ENCODE peak calls at places on chromosomes 6 and 20, in seven cellular contexts. One of them, this sample, is unnamed.

GRCh38 chr6:131923356-131923755 is 27.8 kb downstream of the CCN2 start:
- DNase-seq in fibroblast of lung: peak; percentile 45
- DNase-seq in osteocyte: no peak
- DNase-seq in heart left ventricle: no peak
- DNase-seq in heart right ventricle: no peak
- DNase-seq in prostate gland: peak; percentile 30
- DNase-seq in HepG2: peak; percentile 80
- DNase-seq in this sample: peak; percentile 70

GRCh38 chr6:163416640-163417253 is 2.2 kb downstream of the QKI start:
- DNase-seq in HepG2: peak; percentile 88
- DNase-seq in heart left ventricle: no peak
- DNase-seq in fibroblast of lung: peak; percentile 86
- DNase-seq in osteocyte: no peak
- DNase-seq in heart right ventricle: no peak
- DNase-seq in prostate gland: peak; percentile 63
- DNase-seq in this sample: peak; percentile 71

GRCh38 chr6:144585217-144585814 is 300.2 kb downstream of the UTRN start:
- DNase-seq in osteocyte: no peak
- DNase-seq in fibroblast of lung: peak; percentile 32
- DNase-seq in HepG2: peak; percentile 40
- DNase-seq in prostate gland: no peak
- DNase-seq in heart left ventricle: no peak
- DNase-seq in heart right ventricle: no peak
- DNase-seq in this sample: no peak

GRCh38 chr20:64102647-64103354 is 4.6 kb downstream of the NPBWR2 start:
- DNase-seq in heart right ventricle: no peak
- DNase-seq in prostate gland: no peak
- DNase-seq in HepG2: no peak
- DNase-seq in heart left ventricle: peak; percentile 44
- DNase-seq in osteocyte: no peak
- DNase-seq in fibroblast of lung: no peak
- DNase-seq in this sample: no peak

GRCh38 chr20:19802492-19803158 is 44.6 kb downstream of the RIN2 start:
- DNase-seq in prostate gland: no peak
- DNase-seq in heart right ventricle: no peak
- DNase-seq in osteocyte: no peak
- DNase-seq in heart left ventricle: no peak
- DNase-seq in fibroblast of lung: peak; percentile 56
- DNase-seq in HepG2: peak; percentile 75
- DNase-seq in this sample: peak; percentile 10

GRCh38 chr6:118495639-118496296 is 52.3 kb upstream of the PLN start:
- DNase-seq in heart left ventricle: no peak
- DNase-seq in osteocyte: no peak
- DNase-seq in prostate gland: no peak
- DNase-seq in heart right ventricle: no peak
- DNase-seq in fibroblast of lung: peak; percentile 85
- DNase-seq in HepG2: peak; percentile 35
- DNase-seq in this sample: no peak

GRCh38 chr6:16450285-16450684 is 211.9 kb downstream of the GMPR start:
- DNase-seq in heart right ventricle: no peak
- DNase-seq in prostate gland: no peak
- DNase-seq in heart left ventricle: no peak
- DNase-seq in osteocyte: no peak
- DNase-seq in HepG2: no peak
- DNase-seq in fibroblast of lung: peak; percentile 95
- DNase-seq in this sample: no peak

GRCh38 chr20:52652271-52652670 is 319.9 kb upstream of the TSHZ2 start:
- DNase-seq in osteocyte: no peak
- DNase-seq in heart left ventricle: no peak
- DNase-seq in heart right ventricle: no peak
- DNase-seq in HepG2: no peak
- DNase-seq in prostate gland: no peak
- DNase-seq in fibroblast of lung: no peak
- DNase-seq in this sample: no peak

GRCh38 chr20:33584976-33585375 is 77.2 kb upstream of the C20orf144 start:
- DNase-seq in heart right ventricle: no peak
- DNase-seq in osteocyte: no peak
- DNase-seq in fibroblast of lung: peak; percentile 49
- DNase-seq in prostate gland: no peak
- DNase-seq in HepG2: no peak
- DNase-seq in heart left ventricle: no peak
- DNase-seq in this sample: no peak

DNA sequence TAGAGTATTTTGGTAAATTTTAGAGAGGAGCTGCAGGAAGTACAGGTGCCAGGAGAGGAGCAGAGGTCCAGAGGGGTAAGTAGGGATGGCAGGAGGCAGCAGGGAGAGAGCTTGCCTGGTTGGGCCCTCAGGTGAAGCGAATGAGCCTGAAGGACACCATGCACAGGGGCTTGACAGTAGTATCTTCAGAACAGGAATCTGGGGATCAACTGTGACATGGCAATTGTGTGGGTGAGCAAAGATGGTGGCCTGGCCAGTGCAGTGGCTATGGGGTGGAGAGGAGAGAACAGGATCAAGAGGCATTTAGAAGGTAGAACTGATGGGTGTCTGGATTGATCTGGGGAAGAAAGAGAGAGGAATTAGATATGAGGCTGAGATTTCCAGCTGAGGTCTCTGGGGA is 68.7 kb upstream of the RNF24 start:
- DNase-seq in fibroblast of lung: no peak
- DNase-seq in osteocyte: peak; percentile 40
- DNase-seq in prostate gland: no peak
- DNase-seq in heart right ventricle: no peak
- DNase-seq in heart left ventricle: no peak
- DNase-seq in HepG2: no peak
- DNase-seq in this sample: no peak
- TF ChIP-seq CTCF in fibroblast of lung: no peak
- TF ChIP-seq CTCF in osteocyte: no peak
- TF ChIP-seq CTCF in prostate gland: no peak
- TF ChIP-seq CTCF in heart right ventricle: no peak
- TF ChIP-seq CTCF in heart left ventricle: no peak
- TF ChIP-seq CTCF in HepG2: no peak
- TF ChIP-seq CTCF in this sample: no peak

DNA sequence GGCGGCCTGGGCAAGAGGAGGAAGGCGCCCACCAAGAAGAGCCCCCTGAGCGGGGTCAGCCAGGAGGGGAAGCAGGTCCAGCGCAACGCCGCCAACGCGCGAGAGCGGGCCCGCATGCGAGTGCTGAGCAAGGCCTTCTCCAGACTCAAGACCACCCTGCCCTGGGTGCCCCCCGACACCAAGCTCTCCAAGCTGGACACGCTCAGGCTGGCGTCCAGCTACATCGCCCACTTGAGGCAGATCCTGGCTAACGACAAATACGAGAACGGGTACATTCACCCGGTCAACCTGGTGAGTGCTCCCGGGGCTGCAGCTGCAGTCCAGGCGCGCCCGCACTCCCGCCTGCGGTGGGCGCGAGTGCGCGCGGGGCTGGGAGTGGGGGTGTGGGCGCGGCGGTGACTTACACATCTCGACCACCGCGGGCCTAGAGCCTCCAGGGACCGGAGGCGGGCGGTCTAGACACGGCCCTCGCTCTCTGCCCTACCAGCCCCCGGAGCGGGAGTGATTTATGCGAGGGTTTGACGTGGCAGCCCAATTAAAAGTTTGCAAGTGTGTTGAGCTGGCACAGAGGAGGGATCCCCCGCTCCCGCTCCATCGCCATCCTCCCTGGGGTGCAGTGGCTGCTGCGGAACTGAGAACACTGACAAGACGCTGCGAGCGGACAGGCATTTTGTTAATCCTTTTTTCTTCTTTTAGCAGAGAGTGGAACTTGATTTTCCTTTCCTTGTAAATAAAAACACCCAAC is 816 bp downstream of the TCF21 start:
- DNase-seq in HepG2: no peak
- DNase-seq in prostate gland: no peak
- DNase-seq in fibroblast of lung: peak; percentile 23
- DNase-seq in osteocyte: no peak
- DNase-seq in heart left ventricle: peak; percentile 69
- DNase-seq in heart right ventricle: peak; percentile 41
- DNase-seq in this sample: no peak
- TF ChIP-seq CTCF in HepG2: no peak
- TF ChIP-seq CTCF in prostate gland: no peak
- TF ChIP-seq CTCF in fibroblast of lung: peak; percentile 28
- TF ChIP-seq CTCF in osteocyte: no peak
- TF ChIP-seq CTCF in heart left ventricle: no peak
- TF ChIP-seq CTCF in heart right ventricle: no peak
- TF ChIP-seq CTCF in this sample: no peak

DNA sequence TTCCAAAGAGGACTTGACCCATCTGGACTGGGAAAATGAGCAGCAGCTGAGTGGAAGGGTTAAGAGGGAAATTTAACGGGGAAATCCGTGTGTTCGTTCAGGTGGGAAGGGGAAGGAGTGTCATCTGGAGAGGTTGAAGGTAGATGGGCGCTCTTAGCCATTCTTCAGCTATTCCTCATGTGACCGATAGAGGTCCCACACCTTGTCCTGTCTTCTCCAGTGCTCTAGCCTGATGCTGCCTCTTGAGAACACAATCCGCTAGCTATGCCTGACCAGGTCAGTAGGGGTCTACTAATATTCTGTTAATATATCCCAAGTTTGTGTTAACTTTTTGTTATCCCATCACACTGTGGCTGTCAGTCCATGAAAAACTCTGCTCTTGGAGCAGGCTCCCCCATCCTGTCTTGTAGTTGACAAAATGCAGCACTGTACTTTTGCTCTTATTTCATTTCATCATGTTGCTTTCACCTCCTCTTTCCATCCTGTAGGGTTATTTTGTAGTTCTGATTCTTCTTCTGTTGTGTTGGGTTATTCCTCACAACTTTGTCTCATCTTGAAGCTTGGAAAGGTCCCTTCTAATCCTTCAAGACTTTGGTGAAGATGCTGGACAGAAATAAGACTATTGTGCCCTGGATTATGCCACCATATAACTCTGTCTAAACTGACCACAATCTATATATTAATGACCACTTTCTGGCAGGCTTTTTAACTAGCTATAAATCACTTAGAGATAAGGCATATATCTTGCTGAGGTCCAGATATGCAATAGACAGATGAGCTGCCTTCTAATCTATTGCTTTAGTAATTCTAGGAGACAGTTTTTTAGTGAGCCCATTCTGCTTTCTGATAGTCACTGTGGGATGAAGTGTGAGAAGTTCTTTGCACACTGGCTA is 123.4 kb upstream of the SUPT3H start:
- DNase-seq in fibroblast of lung: no peak
- DNase-seq in osteocyte: no peak
- DNase-seq in heart right ventricle: no peak
- DNase-seq in prostate gland: no peak
- DNase-seq in HepG2: peak; percentile 71
- DNase-seq in heart left ventricle: no peak
- DNase-seq in this sample: no peak
- TF ChIP-seq CTCF in fibroblast of lung: peak; percentile 22
- TF ChIP-seq CTCF in osteocyte: peak; percentile 37
- TF ChIP-seq CTCF in heart right ventricle: no peak
- TF ChIP-seq CTCF in prostate gland: no peak
- TF ChIP-seq CTCF in HepG2: peak; percentile 69
- TF ChIP-seq CTCF in heart left ventricle: no peak
- TF ChIP-seq CTCF in this sample: no peak

DNA sequence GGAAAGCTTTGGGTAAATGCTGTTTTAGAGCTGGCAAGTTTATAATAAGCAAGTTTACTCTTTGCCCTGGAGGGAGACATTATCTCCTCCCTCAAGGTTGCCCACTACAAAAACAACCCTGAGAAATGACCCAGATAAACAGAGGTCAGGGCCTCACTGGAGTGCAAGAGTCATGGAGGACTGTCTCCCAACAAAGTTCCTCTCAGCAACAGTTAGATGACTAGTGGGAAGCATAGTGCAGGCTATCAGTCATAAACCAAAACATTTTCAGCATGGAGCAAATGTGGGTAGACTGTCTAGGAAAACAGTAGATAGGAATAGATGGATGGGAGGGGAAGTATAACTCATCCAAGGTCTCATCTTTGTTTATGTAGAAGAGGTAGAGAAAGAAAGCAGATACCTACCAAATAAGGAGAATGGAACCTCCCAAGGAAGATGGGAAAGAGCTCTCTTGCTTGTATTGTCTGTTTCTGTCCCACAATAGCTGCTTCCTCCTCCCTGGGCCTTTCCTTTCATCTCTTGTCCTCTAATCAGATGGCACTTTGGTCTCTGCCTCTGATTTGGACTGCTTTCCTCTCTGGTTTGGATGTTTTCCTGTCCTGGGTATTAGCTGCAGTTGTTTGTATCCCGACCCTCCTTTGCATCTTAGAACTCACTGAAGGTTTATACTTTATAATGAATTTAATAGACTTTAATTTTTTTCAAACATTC is 95.4 kb downstream of the WASF1 start:
- DNase-seq in prostate gland: no peak
- DNase-seq in heart right ventricle: no peak
- DNase-seq in HepG2: peak; percentile 53
- DNase-seq in fibroblast of lung: no peak
- DNase-seq in osteocyte: no peak
- DNase-seq in heart left ventricle: no peak
- DNase-seq in this sample: no peak
- TF ChIP-seq CTCF in prostate gland: no peak
- TF ChIP-seq CTCF in heart right ventricle: no peak
- TF ChIP-seq CTCF in HepG2: no peak
- TF ChIP-seq CTCF in fibroblast of lung: no peak
- TF ChIP-seq CTCF in osteocyte: no peak
- TF ChIP-seq CTCF in heart left ventricle: no peak
- TF ChIP-seq CTCF in this sample: no peak

GRCh38 chr6:23659125-23659524 is 466.9 kb upstream of the NRSN1 start:
- DNase-seq in heart right ventricle: no peak
- DNase-seq in HepG2: peak; percentile 16
- DNase-seq in fibroblast of lung: peak; percentile 12
- DNase-seq in osteocyte: no peak
- DNase-seq in heart left ventricle: no peak
- DNase-seq in prostate gland: no peak
- DNase-seq in this sample: no peak
- TF ChIP-seq CTCF in heart right ventricle: peak; percentile 38
- TF ChIP-seq CTCF in HepG2: peak; percentile 72
- TF ChIP-seq CTCF in fibroblast of lung: peak; percentile 45
- TF ChIP-seq CTCF in osteocyte: peak; percentile 73
- TF ChIP-seq CTCF in heart left ventricle: no peak
- TF ChIP-seq CTCF in prostate gland: no peak
- TF ChIP-seq CTCF in this sample: peak; percentile 17

This sample was measured in sigmoid colon.